ENCODE peak calls at places on chromosomes 7 and 10, in four cellular contexts. K is fibroblast of lung, A is GM23338, O is fibroblast of pulmonary artery. P is an unnamed sample.

GRCh38 chr10:111231779-111232178 is 154.9 kb downstream of the ADRA2A start:
- DNase-seq in K (no peak), A (no peak), O (no peak), P (no peak)

GRCh38 chr7:159031750-159032149 is 112.9 kb downstream of the VIPR2 start:
- DNase-seq in A (no peak), K (no peak), O (no peak), P (no peak)

GRCh38 chr7:77734590-77735421 is 38.5 kb downstream of the RSBN1L start:
- DNase-seq in O (peak), A (no peak), K (no peak), P (no peak)

GRCh38 chr10:43863270-43863669 is 214.6 kb upstream of the ZNF32 start:
- DNase-seq in O (no peak), A (no peak), K (no peak), P (no peak)

GRCh38 chr10:99844433-99844955 is 62.1 kb downstream of the ABCC2 start:
- DNase-seq in O (no peak), A (no peak), K (no peak), P (no peak)

GRCh38 chr7:42720871-42721835 is 190.7 kb downstream of the C7orf25 start:
- DNase-seq in A (peak), O (no peak), K (peak), P (no peak)

GRCh38 chr7:47327698-47328391 is 254.1 kb downstream of the TNS3 start:
- DNase-seq in A (peak), O (peak), K (peak), P (peak)

GRCh38 chr7:3292694-3293093 is 8.4 kb upstream of the SDK1 start:
- DNase-seq in O (no peak), A (no peak), K (no peak), P (no peak)

GRCh38 chr10:99845837-99846382 is 63.5 kb downstream of the ABCC2 start:
- DNase-seq in A (peak), K (peak), O (peak), P (peak)

GRCh38 chr7:118232837-118233236 is 8.3 kb downstream of the ANKRD7 start:
- DNase-seq in A (no peak), K (peak), O (no peak), P (no peak)

GRCh38 chr10:27448926-27449325 is 55.2 kb upstream of the RAB18 start:
- DNase-seq in K (peak), A (peak), O (peak), P (peak)

GRCh38 chr7:916291-916941 is 38.1 kb downstream of the ADAP1 start:
- DNase-seq in O (no peak), A (no peak), K (peak), P (no peak)

DNA sequence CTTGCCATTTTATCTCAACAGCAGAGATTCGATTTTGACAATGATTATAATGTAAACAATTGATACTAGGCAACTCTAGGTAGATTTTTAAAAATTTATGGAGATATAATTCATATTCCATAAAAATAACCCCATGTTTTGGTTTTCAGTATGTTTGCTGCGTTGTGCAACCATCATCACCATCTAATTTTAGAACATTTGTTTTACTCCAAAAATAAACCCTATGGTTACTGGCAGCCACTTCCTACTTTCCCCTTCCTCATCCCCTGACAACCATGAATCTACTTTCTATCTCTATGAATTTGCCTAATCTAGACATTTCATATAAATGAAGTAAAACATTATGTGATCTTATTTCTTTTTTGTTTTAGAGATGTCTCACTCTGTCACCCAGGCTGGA is 401.9 kb downstream of the THSD7A start:
- DNase-seq in K (no peak), O (no peak), A (no peak), P (no peak)
- TF ChIP-seq CTCF in K (no peak), O (no peak), A (no peak), P (no peak)

GRCh38 chr7:30983914-30984247 is 20.1 kb downstream of the GHRHR start:
- DNase-seq in A (no peak), K (no peak), O (no peak), P (no peak)
- TF ChIP-seq CTCF in A (no peak), K (no peak), O (no peak), P (peak)

GRCh38 chr7:39741942-39742623 is 118.7 kb downstream of the RALA start:
- DNase-seq in O (peak), K (peak), A (peak), P (peak)
- TF ChIP-seq CTCF in O (peak), K (peak), A (peak), P (peak)

GRCh38 chr7:27774717-27775328 is 34.9 kb downstream of the TAX1BP1 start:
- DNase-seq in K (peak), O (peak), A (peak), P (no peak)
- TF ChIP-seq CTCF in K (peak), O (peak), A (peak), P (peak)

GRCh38 chr7:99193527-99194214 is 14.2 kb downstream of the KPNA7 start:
- DNase-seq in A (no peak), O (peak), K (peak), P (peak)

GRCh38 chr7:99188221-99188620 is 19.7 kb downstream of the KPNA7 start:
- DNase-seq in K (no peak), O (no peak), A (no peak), P (no peak)

GRCh38 chr7:99190359-99191009 is 17.4 kb downstream of the KPNA7 start:
- DNase-seq in A (no peak), K (no peak), O (no peak), P (no peak)

GRCh38 chr7:99191869-99192596 is 15.9 kb downstream of the KPNA7 start:
- DNase-seq in A (no peak), K (no peak), O (no peak), P (no peak)

DNA sequence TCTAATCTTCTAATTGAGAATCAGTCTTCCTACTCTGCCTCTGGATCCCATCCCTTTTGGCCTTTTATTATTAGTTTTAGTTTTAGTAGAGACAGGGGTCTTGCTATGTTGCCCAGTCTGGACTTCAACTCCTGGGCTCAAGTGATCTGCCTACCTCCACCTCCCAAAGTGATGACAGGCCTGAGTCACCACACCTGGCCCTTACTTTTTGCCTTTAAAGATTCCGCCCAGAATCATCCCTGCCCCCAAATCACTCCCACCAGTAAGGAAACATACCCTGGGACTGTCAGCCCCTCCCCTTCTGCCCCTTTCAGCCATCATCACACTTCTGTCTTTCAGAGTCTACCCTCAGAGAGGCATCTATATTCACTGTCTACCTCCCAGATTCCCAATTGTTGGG is 18.7 kb downstream of the KPNA7 start:
- DNase-seq in K (no peak), O (no peak), A (no peak), P (no peak)
- TF ChIP-seq CTCF in K (no peak), O (no peak), A (no peak), P (no peak)

GRCh38 chr10:122331615-122332446 is 42.7 kb upstream of the PLEKHA1 start:
- DNase-seq in A (no peak), K (peak), O (no peak), P (no peak)
- TF ChIP-seq CTCF in A (no peak), K (no peak), O (no peak), P (no peak)